ENCODE peak calls at places on chromosomes 5 and 9, in eight cellular contexts. K is NCI-H345; G is nephron progenitor cell; U is HT1080; J is endothelial cell; V is GM23338; N is activated naive CD8-positive, alpha-beta T cell treated with anti-CD3 and anti-CD28 coated beads for 36 hours; X is activated T-cell treated with anti-CD3 and anti-CD28 coated beads for 1 hour. B is an unnamed sample.

GRCh38 chr5:12125895-12126294 is 221.6 kb upstream of the CTNND2 start:
- DNase-seq in U (no peak), N (no peak), K (no peak), G (no peak), V (no peak), X (no peak), J (no peak), B (no peak)

GRCh38 chr5:121688126-121688525 is 163.6 kb upstream of the FTMT start:
- DNase-seq in G (no peak), U (no peak), N (no peak), V (no peak), X (no peak), J (no peak), K (no peak), B (peak)

GRCh38 chr5:167440846-167441245 is 850.6 kb upstream of the WWC1 start:
- DNase-seq in J (no peak), K (no peak), X (no peak), V (no peak), N (no peak), G (peak), U (no peak), B (no peak)

GRCh38 chr5:174412374-174412773 is 312.0 kb upstream of the MSX2 start:
- DNase-seq in G (peak), X (no peak), N (no peak), U (no peak), K (no peak), V (no peak), J (no peak), B (peak)

GRCh38 chr9:36788534-36788933 is 215.8 kb downstream of the MELK start:
- DNase-seq in G (peak), X (no peak), J (peak), U (no peak), K (no peak), N (no peak), V (peak), B (no peak)

GRCh38 chr5:38060354-38060753 is 198.0 kb upstream of the EGFLAM start:
- DNase-seq in X (no peak), U (peak), N (no peak), K (no peak), J (no peak), G (no peak), V (no peak), B (no peak)

GRCh38 chr5:150044712-150045111 is 41.6 kb downstream of the CSF1R start:
- DNase-seq in K (no peak), J (no peak), G (no peak), V (no peak), U (no peak), X (no peak), N (no peak), B (no peak)

GRCh38 chr5:128965011-128965637 is at the start of gene SLC27A6:
- DNase-seq in V (peak), K (peak), X (no peak), G (peak), U (peak), N (peak), J (peak), B (peak)

GRCh38 chr5:148384389-148384756 is 615 bp downstream of the FBXO38 start:
- DNase-seq in G (no peak), U (peak), J (no peak), X (no peak), N (peak), V (peak), K (no peak), B (peak)

GRCh38 chr5:149869266-149869875 is 75.2 kb downstream of the PDE6A start:
- DNase-seq in X (no peak), N (no peak), G (peak), K (no peak), U (no peak), V (peak), J (no peak), B (peak)

GRCh38 chr9:22005700-22006605 is 3.2 kb downstream of the CDKN2B start:
- DNase-seq in K (no peak), X (no peak), G (peak), U (no peak), V (peak), N (no peak), J (peak), B (no peak)

B was measured in kidney tubule cell.